ENCODE peak calls at places on chromosome 9, in ten cellular contexts. Y is cardiac muscle cell; J is SJSA1; F is CD8-positive, alpha-beta memory T cell; U is CD8-positive, alpha-beta T cell; Z is iPS DF 6.9; M is BJ; I is upper lobe of right lung; S is MM.1S; G is GM23338. D is an unnamed sample. For H3K27me3, the result is how much of the 10 kb centered on the place peaks cover.

GRCh38 chr9:127580879-127581278 is 31.2 kb upstream of the STXBP1 start:
- DNase-seq in Y (no peak), J (no peak), F (no peak), U (no peak), Z (no peak), M (no peak), I (no peak), S (no peak), G (no peak), D (no peak)

GRCh38 chr9:88949425-88949824 is 41.8 kb upstream of the S1PR3 start:
- DNase-seq in Y (peak), J (peak), F (no peak), U (no peak), Z (no peak), M (no peak), I (no peak), S (no peak), G (no peak), D (no peak)

GRCh38 chr9:13900449-13900848 is 413.5 kb downstream of the NFIB start:
- DNase-seq in Y (no peak), J (no peak), F (no peak), U (no peak), Z (no peak), M (no peak), I (no peak), S (no peak), G (no peak), D (peak)

GRCh38 chr9:108477538-108478006 is 378.2 kb downstream of the ACTL7B start:
- DNase-seq in Y (no peak), J (no peak), F (no peak), U (no peak), Z (no peak), M (no peak), I (no peak), S (no peak), G (no peak), D (no peak)

GRCh38 chr9:71487046-71487445 is 281.3 kb downstream of the CEMIP2 start:
- DNase-seq in Y (no peak), J (no peak), F (no peak), U (no peak), Z (peak), M (peak), I (no peak), S (no peak), G (peak), D (no peak)

GRCh38 chr9:136996361-136997281 is at the start of gene CLIC3:
- DNase-seq in Y (no peak), J (no peak), F (peak), U (peak), Z (no peak), M (no peak), I (peak), S (no peak), G (peak), D (no peak)

GRCh38 chr9:136787690-136788400 is 3.3 kb upstream of the TMEM141 start:
- DNase-seq in Y (peak), J (peak), F (peak), U (peak), Z (no peak), M (no peak), I (no peak), S (peak), G (peak), D (peak)

GRCh38 chr9:8613346-8613825 is 813.8 kb upstream of the DMAC1 start:
- DNase-seq in Y (peak), J (no peak), F (no peak), U (no peak), Z (no peak), M (no peak), I (no peak), S (no peak), G (no peak), D (no peak)

GRCh38 chr9:94639045-94639995 is at the start of gene FBP1:
- DNase-seq in Y (peak), J (no peak), F (peak), U (peak), Z (no peak), M (no peak), I (peak), S (peak), G (peak), D (no peak)

GRCh38 chr9:137458194-137459146 is 664 bp downstream of the NSMF start:
- DNase-seq in Y (no peak), J (no peak), F (no peak), U (no peak), Z (no peak), M (no peak), I (peak), S (no peak), G (peak), D (no peak)

GRCh38 chr9:13607746-13608445 is 328.4 kb upstream of the MPDZ start:
- DNase-seq in Y (peak), J (no peak), F (no peak), U (no peak), Z (no peak), M (no peak), I (no peak), S (no peak), G (peak), D (peak)

GRCh38 chr9:34573599-34574325 is 15.8 kb downstream of the CNTFR start:
- DNase-seq in Y (no peak), J (no peak), F (no peak), U (no peak), Z (no peak), M (no peak), I (no peak), S (no peak), G (peak), D (no peak)

GRCh38 chr9:32665101-32665500 is 29.6 kb upstream of the TAF1L start:
- DNase-seq in Y (no peak), J (no peak), F (no peak), U (no peak), Z (no peak), M (no peak), I (no peak), S (no peak), G (no peak), D (no peak)

GRCh38 chr9:75626860-75627259 is 263.6 kb upstream of the PCSK5 start:
- DNase-seq in Y (no peak), J (no peak), F (no peak), U (no peak), Z (no peak), M (no peak), I (no peak), S (no peak), G (no peak), D (no peak)

GRCh38 chr9:128457207-128457606 is 1.4 kb downstream of the ODF2 start:
- DNase-seq in Y (no peak), J (no peak), F (no peak), U (no peak), Z (no peak), M (no peak), I (no peak), S (no peak), G (peak), D (no peak)

GRCh38 chr9:18393340-18394130 is 80.4 kb upstream of the ADAMTSL1 start:
- DNase-seq in Y (peak), J (peak), F (no peak), U (no peak), Z (no peak), M (peak), I (no peak), S (no peak), G (no peak), D (peak)

GRCh38 chr9:96813607-96814006 is 35.7 kb upstream of the ZNF510 start:
- DNase-seq in Y (no peak), J (no peak), F (no peak), U (no peak), Z (no peak), M (no peak), I (no peak), S (no peak), G (no peak), D (no peak)

GRCh38 chr9:26426732-26427131 is 465.9 kb downstream of the CAAP1 start:
- DNase-seq in Y (no peak), J (no peak), F (no peak), U (no peak), Z (no peak), M (no peak), I (no peak), S (no peak), G (peak), D (no peak)

GRCh38 chr9:129242191-129242953 is 64.3 kb upstream of the IER5L start:
- DNase-seq in Y (no peak), J (no peak), F (no peak), U (no peak), Z (no peak), M (no peak), I (peak), S (no peak), G (peak), D (no peak)

GRCh38 chr9:114269023-114269422 is 53.9 kb upstream of the ORM1 start:
- DNase-seq in Y (no peak), J (no peak), F (no peak), U (no peak), Z (no peak), M (no peak), I (no peak), S (no peak), G (no peak), D (no peak)

GRCh38 chr9:95447660-95448420 is 68.9 kb downstream of the PTCH1 start:
- DNase-seq in Y (peak), J (no peak), F (no peak), U (no peak), Z (peak), M (no peak), I (no peak), S (no peak), G (peak), D (no peak)

GRCh38 chr9:91411096-91411771 is 12.4 kb downstream of the NFIL3 start:
- DNase-seq in Y (no peak), J (no peak), F (no peak), U (no peak), Z (no peak), M (no peak), I (no peak), S (no peak), G (no peak), D (no peak)

GRCh38 chr9:76651114-76651697 is 113.0 kb upstream of the PCA3 start:
- DNase-seq in Y (no peak), J (no peak), F (no peak), U (no peak), Z (no peak), M (no peak), I (no peak), S (peak), G (no peak), D (no peak)

GRCh38 chr9:708556-709432 is 132.7 kb upstream of the DMRT1 start:
- DNase-seq in Y (peak), J (no peak), F (no peak), U (no peak), Z (no peak), M (no peak), I (no peak), S (peak), G (no peak), D (no peak)

GRCh38 chr9:713046-713445 is 128.5 kb upstream of the DMRT1 start:
- DNase-seq in Y (no peak), J (no peak), F (no peak), U (no peak), Z (no peak), M (no peak), I (no peak), S (no peak), G (no peak), D (no peak)

GRCh38 chr9:711761-712523 is 129.6 kb upstream of the DMRT1 start:
- DNase-seq in Y (no peak), J (no peak), F (no peak), U (no peak), Z (no peak), M (no peak), I (no peak), S (no peak), G (no peak), D (no peak)

GRCh38 chr9:712643-713042 is 128.9 kb upstream of the DMRT1 start:
- DNase-seq in Y (no peak), J (no peak), F (no peak), U (no peak), Z (no peak), M (no peak), I (no peak), S (no peak), G (no peak), D (no peak)

DNA sequence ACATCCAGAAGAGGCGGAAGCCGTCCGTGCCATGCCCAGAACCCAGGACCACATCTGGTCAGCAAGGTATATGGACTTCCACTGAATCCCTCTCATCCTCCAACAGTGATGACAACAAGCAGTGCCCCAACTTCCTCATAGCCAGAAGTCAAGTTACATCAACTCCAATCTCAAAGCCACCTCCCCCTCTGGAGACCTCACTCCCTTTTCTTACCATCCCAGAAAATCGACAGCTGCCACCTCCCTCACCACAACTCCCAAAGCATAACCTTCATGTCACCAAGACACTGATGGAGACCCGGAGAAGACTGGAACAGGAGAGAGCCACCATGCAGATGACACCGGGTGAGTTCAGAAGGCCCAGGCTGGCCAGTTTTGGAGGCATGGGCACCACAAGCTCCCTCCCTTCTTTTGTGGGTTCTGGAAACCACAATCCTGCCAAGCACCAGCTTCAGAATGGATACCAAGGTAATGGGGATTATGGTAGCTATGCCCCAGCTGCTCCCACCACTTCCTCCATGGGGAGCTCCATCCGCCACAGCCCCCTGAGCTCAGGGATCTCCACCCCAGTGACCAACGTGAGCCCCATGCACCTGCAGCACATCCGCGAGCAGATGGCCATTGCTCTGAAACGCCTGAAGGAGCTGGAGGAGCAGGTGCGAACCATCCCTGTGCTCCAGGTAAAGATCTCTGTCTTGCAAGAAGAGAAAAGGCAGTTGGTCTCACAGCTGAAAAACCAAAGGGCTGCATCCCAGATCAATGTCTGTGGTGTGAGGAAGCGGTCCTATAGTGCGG is 130.3 kb upstream of the DMRT1 start:
- DNase-seq in Y (no peak), J (no peak), F (no peak), U (no peak), Z (no peak), M (no peak), I (no peak), S (no peak), G (no peak), D (no peak)
- H3K4me3 ChIP-seq in Y (no peak), J (no peak), F (no peak), U (no peak), Z (no peak), M (no peak), I (no peak), S (no peak), G (no peak), D (no peak)

GRCh38 chr9:68508547-68508946 is 32.1 kb downstream of the TMEM252 start:
- DNase-seq in Y (no peak), J (no peak), F (no peak), U (no peak), Z (no peak), M (no peak), I (no peak), S (no peak), G (no peak), D (no peak)

GRCh38 chr9:68515304-68516017 is 25.2 kb downstream of the TMEM252 start:
- DNase-seq in Y (no peak), J (no peak), F (no peak), U (no peak), Z (no peak), M (no peak), I (no peak), S (no peak), G (no peak), D (peak)

GRCh38 chr9:68513981-68514380 is 26.7 kb downstream of the TMEM252 start:
- DNase-seq in Y (no peak), J (no peak), F (no peak), U (no peak), Z (no peak), M (no peak), I (no peak), S (no peak), G (no peak), D (no peak)

GRCh38 chr9:68509689-68510088 is 31.0 kb downstream of the TMEM252 start:
- DNase-seq in Y (no peak), J (no peak), F (no peak), U (no peak), Z (peak), M (no peak), I (no peak), S (no peak), G (peak), D (no peak)

DNA sequence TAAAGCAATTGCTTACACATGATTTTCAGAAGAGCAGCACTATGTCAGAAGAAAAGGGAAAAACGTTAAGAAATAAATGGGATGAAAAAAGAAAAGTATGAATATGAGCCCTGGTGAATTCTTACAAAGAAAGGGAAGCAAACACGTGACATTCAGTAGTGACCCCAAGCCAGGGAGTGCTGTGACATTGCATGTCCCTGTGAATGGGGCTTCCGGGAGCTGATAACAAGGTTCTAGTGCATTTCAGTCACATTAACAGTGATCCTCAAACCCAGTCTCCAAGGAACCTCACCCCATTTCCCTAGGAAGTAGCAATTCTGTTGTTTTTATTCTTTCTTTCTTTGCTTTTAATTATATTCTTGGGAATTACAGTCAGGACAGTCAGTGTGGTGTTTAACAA is 27.3 kb downstream of the TMEM252 start:
- DNase-seq in Y (no peak), J (no peak), F (no peak), U (no peak), Z (no peak), M (no peak), I (no peak), S (no peak), G (no peak), D (no peak)
- H3K27me3 ChIP-seq in Y (under half), J (under half), F (under half), U (under half), Z (half or more), M (under half), I (under half), S (under half), G (half or more), D (under half)

DNA sequence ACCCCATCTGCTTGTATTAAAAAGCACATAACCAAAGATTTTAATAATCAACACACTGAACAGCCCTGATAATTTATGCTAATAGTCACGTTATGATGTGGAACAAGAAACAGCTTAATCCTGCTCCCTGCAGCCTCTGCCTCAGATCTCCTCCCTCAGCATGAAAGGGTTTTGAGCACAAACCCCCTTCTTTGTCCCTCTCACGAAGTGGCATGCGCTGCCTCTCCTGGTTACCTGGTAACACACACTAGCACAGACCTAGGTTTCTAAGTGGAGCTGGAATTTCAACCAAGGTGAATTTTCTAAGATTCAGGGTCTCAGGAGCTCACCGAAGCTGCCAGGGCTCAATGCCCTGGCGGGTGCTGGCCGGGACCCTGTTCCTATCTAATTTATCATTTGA is 5.0 kb downstream of the IGFBPL1 start:
- DNase-seq in Y (no peak), J (no peak), F (no peak), U (no peak), Z (no peak), M (no peak), I (no peak), S (no peak), G (peak), D (no peak)
- H3K4me3 ChIP-seq in Y (no peak), J (no peak), F (no peak), U (no peak), Z (no peak), M (no peak), I (no peak), S (no peak), G (no peak), D (no peak)

GRCh38 chr9:135349212-135349962 is 130.2 kb upstream of the PPP1R26 start:
- DNase-seq in Y (no peak), J (no peak), F (no peak), U (no peak), Z (no peak), M (no peak), I (no peak), S (no peak), G (no peak), D (no peak)

GRCh38 chr9:135346438-135347050 is 133.0 kb upstream of the PPP1R26 start:
- DNase-seq in Y (no peak), J (no peak), F (no peak), U (no peak), Z (no peak), M (no peak), I (no peak), S (no peak), G (no peak), D (no peak)

GRCh38 chr9:135348788-135349150 is 130.8 kb upstream of the PPP1R26 start:
- DNase-seq in Y (no peak), J (no peak), F (no peak), U (no peak), Z (no peak), M (no peak), I (no peak), S (no peak), G (no peak), D (no peak)

GRCh38 chr9:135347461-135347860 is 132.1 kb upstream of the PPP1R26 start:
- DNase-seq in Y (no peak), J (no peak), F (no peak), U (no peak), Z (no peak), M (no peak), I (no peak), S (no peak), G (no peak), D (no peak)

DNA sequence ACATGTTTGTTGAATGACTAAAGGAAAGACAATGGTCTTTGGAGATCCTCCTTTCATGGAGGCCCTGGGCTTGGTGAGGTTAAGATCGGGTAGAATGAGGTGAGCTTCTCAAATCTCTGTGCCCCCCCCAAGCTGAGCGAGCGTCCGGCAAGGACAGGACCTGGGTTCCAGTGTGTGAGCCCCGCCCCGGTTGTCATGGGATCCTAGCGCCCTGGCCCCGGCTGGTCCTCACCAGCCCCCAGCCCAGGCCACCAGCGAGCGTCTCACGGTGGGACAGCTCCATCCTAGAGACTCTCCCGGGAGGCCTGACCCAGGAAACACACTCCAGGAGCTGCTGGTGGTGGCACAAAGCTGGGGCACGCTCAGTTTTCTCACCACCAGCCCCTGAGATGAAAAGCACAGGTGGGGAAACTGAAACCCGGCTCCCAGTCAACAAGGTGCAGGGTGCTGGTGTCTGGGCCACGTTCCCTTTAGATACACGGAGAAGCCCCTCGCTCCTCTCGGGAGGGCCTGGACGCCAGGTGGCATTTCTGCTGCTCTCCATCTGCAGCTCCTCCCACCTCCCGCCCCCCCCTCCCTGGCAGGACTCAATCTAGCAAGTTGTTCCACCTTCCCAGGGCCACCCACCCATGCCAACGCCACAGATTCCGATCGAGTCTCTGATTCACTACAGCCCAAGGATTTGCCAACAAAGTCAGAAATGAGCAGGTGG is 131.3 kb upstream of the PPP1R26 start:
- DNase-seq in Y (no peak), J (no peak), F (no peak), U (no peak), Z (no peak), M (no peak), I (no peak), S (no peak), G (no peak), D (no peak)
- H3K27me3 ChIP-seq in Y (under half), J (under half), F (under half), U (under half), Z (under half), M (under half), I (under half), S (half or more), G (under half), D (under half)

GRCh38 chr9:134642385-134643181 is 980 bp downstream of the COL5A1 start:
- DNase-seq in Y (peak), J (peak), F (no peak), U (no peak), Z (no peak), M (peak), I (no peak), S (no peak), G (peak), D (peak)
- H3K4me3 ChIP-seq in Y (peak), J (peak), F (no peak), U (no peak), Z (peak), M (peak), I (peak), S (no peak), G (peak), D (peak)

D was measured in prostate gland.